ENCODE peak calls at places on chromosomes 13 and 19, in six cellular contexts. R is fibroblast of the aortic adventitia; J is T-helper 1 cell; Z is stimulated activated CD4-positive, alpha-beta T cell treated with anti-CD3 and anti-CD28 coated beads, Interleukin-4, amount 100 ng/mL, for 1 hour; C is heart left ventricle; U is NCI-H1092. A is an unnamed sample.
A peak's percentile ranks its signal among the peaks of the same experiment; 100 is the strongest.

GRCh38 chr13:110907951-110908898 is 6.6 kb downstream of the ANKRD10 start:
- DNase-seq in R (peak; percentile 35), J (no peak), Z (no peak), C (no peak), U (no peak), A (peak; percentile 87)

GRCh38 chr19:29515233-29515619 is 10.6 kb upstream of the VSTM2B start:
- DNase-seq in R (no peak), J (no peak), Z (no peak), C (no peak), U (no peak), A (no peak)

GRCh38 chr19:35671818-35672217 is 5.5 kb downstream of the UPK1A start:
- DNase-seq in R (peak; percentile 47), J (no peak), Z (no peak), C (no peak), U (no peak), A (no peak)

GRCh38 chr19:47549341-47549768 is 23.6 kb downstream of the ZNF541 start:
- DNase-seq in R (no peak), J (no peak), Z (no peak), C (no peak), U (no peak), A (no peak)

GRCh38 chr19:15300533-15301194 is 31.7 kb downstream of the BRD4 start:
- DNase-seq in R (peak; percentile 86), J (peak; percentile 90), Z (no peak), C (no peak), U (no peak), A (no peak)

GRCh38 chr13:42412812-42413795 is 141.2 kb downstream of the AKAP11 start:
- DNase-seq in R (peak; percentile 47), J (no peak), Z (no peak), C (no peak), U (no peak), A (no peak)

GRCh38 chr13:67520886-67521285 is 290.8 kb upstream of the PCDH9 start:
- DNase-seq in R (no peak), J (no peak), Z (no peak), C (no peak), U (no peak), A (no peak)

GRCh38 chr13:78136966-78137365 is 218.3 kb upstream of the EDNRB start:
- DNase-seq in R (no peak), J (no peak), Z (no peak), C (no peak), U (no peak), A (no peak)

GRCh38 chr19:45099465-45100201 is 6.7 kb downstream of the PPP1R37 start:
- DNase-seq in R (no peak), J (no peak), Z (no peak), C (peak; percentile 51), U (no peak), A (no peak)

GRCh38 chr19:44782729-44783128 is 5.0 kb downstream of the CBLC start:
- DNase-seq in R (no peak), J (no peak), Z (no peak), C (no peak), U (no peak), A (no peak)

GRCh38 chr19:33441277-33441699 is 67.8 kb downstream of the CEBPG start:
- DNase-seq in R (no peak), J (no peak), Z (no peak), C (no peak), U (no peak), A (no peak)

GRCh38 chr19:33125929-33126388 is 6.0 kb upstream of the WDR88 start:
- DNase-seq in R (peak; percentile 76), J (peak; percentile 56), Z (peak; percentile 47), C (peak; percentile 50), U (no peak), A (peak; percentile 75)

GRCh38 chr13:73193541-73193940 is 134.7 kb downstream of the KLF5 start:
- DNase-seq in R (no peak), J (no peak), Z (no peak), C (no peak), U (no peak), A (no peak)

GRCh38 chr19:9295411-9295849 is 14.2 kb downstream of the ZNF699 start:
- DNase-seq in R (no peak), J (no peak), Z (no peak), C (no peak), U (no peak), A (no peak)

GRCh38 chr13:91722267-91722884 is 324.0 kb downstream of the GPC5 start:
- DNase-seq in R (peak; percentile 32), J (no peak), Z (no peak), C (no peak), U (peak; percentile 27), A (peak; percentile 4)

GRCh38 chr13:48826039-48826438 is 149.7 kb upstream of the FNDC3A start:
- DNase-seq in R (no peak), J (no peak), Z (no peak), C (no peak), U (no peak), A (no peak)

GRCh38 chr19:51706296-51706695 is 13.2 kb downstream of the SPACA6 start:
- DNase-seq in R (no peak), J (no peak), Z (no peak), C (no peak), U (no peak), A (no peak)

GRCh38 chr19:44757057-44757734 is 8.7 kb downstream of the BCL3 start:
- DNase-seq in R (peak; percentile 88), J (no peak), Z (no peak), C (peak; percentile 88), U (no peak), A (no peak)

GRCh38 chr13:26619321-26619720 is 61.8 kb downstream of the WASF3 start:
- DNase-seq in R (peak; percentile 89), J (no peak), Z (no peak), C (no peak), U (no peak), A (peak; percentile 8)

GRCh38 chr19:13712767-13713201 is 51.5 kb upstream of the MRI1 start:
- DNase-seq in R (peak; percentile 19), J (no peak), Z (no peak), C (peak; percentile 37), U (no peak), A (no peak)

GRCh38 chr19:13031917-13032623 is 36.8 kb downstream of the NFIX start:
- DNase-seq in R (peak; percentile 62), J (no peak), Z (no peak), C (peak; percentile 67), U (no peak), A (no peak)

GRCh38 chr13:27662738-27663470 is 41.2 kb downstream of the POLR1D start:
- DNase-seq in R (no peak), J (no peak), Z (no peak), C (no peak), U (no peak), A (no peak)

GRCh38 chr13:55563267-55563666 is 1577.5 kb upstream of the PRR20A start:
- DNase-seq in R (no peak), J (no peak), Z (no peak), C (no peak), U (no peak), A (no peak)

GRCh38 chr13:49711218-49711863 is 20.1 kb upstream of the EBPL start:
- DNase-seq in R (peak; percentile 41), J (no peak), Z (no peak), C (no peak), U (no peak), A (peak; percentile 15)